ENCODE peak calls at places on chromosomes 4 and X, in eight cellular contexts. O is heart left ventricle, W is lower leg skin, S is IMR-90, C is suprapubic skin, Y is stomach, N is upper lobe of left lung, V is NB4. E is an unnamed sample.

GRCh38 chrX:116198810-116199209 is 28.3 kb downstream of the AGTR2 start:
- DNase-seq in W (no peak), V (peak), O (no peak), N (no peak), C (no peak), S (no peak), Y (no peak), E (no peak)

GRCh38 chrX:126770179-126770578 is 49.4 kb upstream of the PRR32 start:
- DNase-seq in S (no peak), Y (no peak), V (peak), O (no peak), C (no peak), W (no peak), N (no peak), E (no peak)

GRCh38 chrX:1163231-1163630 is 49.2 kb downstream of the CRLF2 start:
- DNase-seq in O (no peak), Y (no peak), C (peak), N (no peak), W (peak), S (no peak), V (no peak), E (peak)

GRCh38 chr4:158782539-158783360 is 13.9 kb downstream of the FNIP2 start:
- DNase-seq in Y (no peak), O (no peak), S (peak), V (no peak), C (no peak), N (no peak), W (no peak), E (no peak)

GRCh38 chrX:132480581-132481203 is 8.1 kb downstream of the MBNL3 start:
- DNase-seq in S (peak), O (peak), W (peak), N (no peak), Y (peak), V (peak), C (no peak), E (peak)

GRCh38 chrX:40085086-40085551 is 12.6 kb downstream of the BCOR start:
- DNase-seq in V (no peak), N (no peak), S (peak), W (no peak), O (no peak), C (no peak), Y (no peak), E (no peak)

GRCh38 chr4:129218355-129218754 is 122.4 kb downstream of the C4orf33 start:
- DNase-seq in O (peak), W (no peak), N (no peak), S (no peak), C (no peak), V (no peak), Y (no peak), E (no peak)

GRCh38 chrX:8783100-8784098 is 17.8 kb downstream of the FAM9A start:
- DNase-seq in O (no peak), W (no peak), C (no peak), V (peak), S (peak), Y (no peak), N (peak), E (peak)

GRCh38 chr4:155339588-155339987 is 37.2 kb downstream of the MAP9 start:
- DNase-seq in Y (no peak), N (no peak), W (no peak), S (no peak), C (no peak), V (no peak), O (no peak), E (no peak)

GRCh38 chr4:3783691-3784306 is 17.6 kb downstream of the ADRA2C start:
- DNase-seq in V (no peak), N (no peak), S (no peak), C (no peak), Y (no peak), W (no peak), O (no peak), E (no peak)

GRCh38 chr4:180557348-180557747 is 1685.9 kb upstream of the TENM3 start:
- DNase-seq in V (peak), O (no peak), N (no peak), C (no peak), W (no peak), S (no peak), Y (no peak), E (no peak)

GRCh38 chr4:71231073-71231752 is 107.6 kb upstream of the SLC4A4 start:
- DNase-seq in W (peak), V (no peak), O (peak), C (peak), S (peak), N (peak), Y (peak), E (no peak)

GRCh38 chr4:40923326-40924095 is 173.8 kb downstream of the NSUN7 start:
- DNase-seq in O (no peak), W (no peak), V (no peak), S (no peak), C (no peak), Y (no peak), N (no peak), E (no peak)

GRCh38 chr4:105145913-105146285 is 777 bp upstream of the TET2 start:
- DNase-seq in Y (no peak), W (peak), S (no peak), O (no peak), V (no peak), N (peak), C (peak), E (peak)

GRCh38 chr4:39544580-39545315 is 17.5 kb upstream of the UGDH start:
- DNase-seq in W (no peak), C (no peak), N (no peak), O (no peak), V (no peak), Y (no peak), S (peak), E (no peak)

GRCh38 chrX:108199691-108200090 is 108.1 kb downstream of the ATG4A start:
- DNase-seq in N (no peak), S (peak), V (peak), Y (no peak), W (no peak), C (no peak), O (no peak), E (no peak)

GRCh38 chrX:109797311-109797975 is 64.4 kb upstream of the ACSL4 start:
- DNase-seq in O (no peak), S (no peak), V (no peak), Y (no peak), C (no peak), W (no peak), N (no peak), E (no peak)

GRCh38 chr4:14520171-14520570 is 482.1 kb upstream of the CPEB2 start:
- DNase-seq in V (no peak), C (no peak), O (no peak), Y (no peak), N (no peak), S (no peak), W (no peak), E (no peak)

GRCh38 chr4:124423160-124423559 is 289.4 kb downstream of the ANKRD50 start:
- DNase-seq in V (no peak), W (no peak), Y (no peak), S (peak), N (no peak), C (no peak), O (no peak), E (no peak)

GRCh38 chrX:69603566-69604194 is 12.2 kb upstream of the EDA start:
- DNase-seq in S (no peak), V (no peak), Y (no peak), C (no peak), W (no peak), O (no peak), N (no peak), E (no peak)

GRCh38 chr4:56906534-56906933 is 1.2 kb upstream of the REST start:
- DNase-seq in W (no peak), S (no peak), O (no peak), V (peak), C (no peak), N (no peak), Y (no peak), E (no peak)

GRCh38 chrX:2894885-2895292 is 34.2 kb downstream of the ARSD start:
- DNase-seq in Y (peak), V (peak), S (peak), O (no peak), N (no peak), C (no peak), W (peak), E (no peak)

DNA sequence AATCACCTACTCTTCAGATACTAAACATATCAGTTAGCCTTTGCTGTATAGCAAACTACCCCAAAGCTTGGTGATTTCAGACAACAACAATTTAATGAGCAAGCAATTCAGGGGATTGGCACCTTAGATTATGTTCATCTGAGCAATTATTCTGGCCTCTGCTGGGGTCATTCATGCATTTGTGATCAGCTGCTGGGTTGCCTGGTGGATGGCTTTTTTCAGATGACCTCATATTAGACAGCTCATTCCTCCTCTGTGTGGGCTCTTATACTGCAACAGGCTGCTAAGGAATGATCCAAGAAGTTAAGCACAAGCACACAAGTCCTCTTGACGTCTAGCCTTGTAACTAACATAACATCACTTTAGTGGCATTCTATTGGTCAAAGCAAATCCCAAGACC is 153.0 kb upstream of the PPP1R2C start:
- DNase-seq in Y (no peak), N (no peak), S (no peak), C (no peak), W (no peak), O (no peak), V (no peak), E (no peak)
- TF ChIP-seq CTCF in Y (no peak), N (no peak), S (no peak), C (no peak), W (no peak), O (no peak), V (no peak), E (no peak)

GRCh38 chr4:77073981-77074865 is 1.6 kb downstream of the CCNI start:
- DNase-seq in N (no peak), V (peak), Y (no peak), O (no peak), S (no peak), W (no peak), C (no peak), E (no peak)

GRCh38 chr4:77076889-77077635 is 1.3 kb upstream of the CCNI start:
- DNase-seq in C (no peak), N (no peak), O (no peak), S (no peak), V (peak), Y (no peak), W (no peak), E (no peak)

GRCh38 chr4:77073106-77073858 is 2.5 kb downstream of the CCNI start:
- DNase-seq in C (no peak), O (no peak), V (peak), Y (no peak), N (no peak), W (no peak), S (peak), E (no peak)

GRCh38 chr4:77075869-77076801 is at the start of gene CCNI:
- DNase-seq in Y (peak), W (peak), V (peak), O (peak), N (peak), S (peak), C (peak), E (peak)

GRCh38 chr4:77074961-77075855 is 581 bp downstream of the CCNI start:
- DNase-seq in V (peak), C (peak), S (peak), W (peak), Y (peak), O (peak), N (peak), E (peak)
- TF ChIP-seq POLR2A in V (no peak), C (peak), S (peak), W (no peak), Y (no peak), O (no peak), N (peak), E (peak)

GRCh38 chr4:42398448-42399355 is 1.4 kb downstream of the SHISA3 start:
- DNase-seq in C (no peak), N (no peak), O (no peak), Y (no peak), W (no peak), V (no peak), S (no peak), E (no peak)
- TF ChIP-seq CTCF in C (no peak), N (no peak), O (no peak), Y (no peak), W (no peak), V (no peak), S (no peak), E (no peak)

GRCh38 chrX:71618787-71619186 is 476 bp upstream of the CXCR3 start:
- DNase-seq in W (no peak), S (no peak), N (no peak), O (no peak), C (no peak), V (no peak), Y (no peak), E (no peak)
- TF ChIP-seq POLR2A in W (no peak), S (no peak), N (no peak), O (no peak), C (no peak), V (no peak), Y (no peak), E (no peak)

DNA sequence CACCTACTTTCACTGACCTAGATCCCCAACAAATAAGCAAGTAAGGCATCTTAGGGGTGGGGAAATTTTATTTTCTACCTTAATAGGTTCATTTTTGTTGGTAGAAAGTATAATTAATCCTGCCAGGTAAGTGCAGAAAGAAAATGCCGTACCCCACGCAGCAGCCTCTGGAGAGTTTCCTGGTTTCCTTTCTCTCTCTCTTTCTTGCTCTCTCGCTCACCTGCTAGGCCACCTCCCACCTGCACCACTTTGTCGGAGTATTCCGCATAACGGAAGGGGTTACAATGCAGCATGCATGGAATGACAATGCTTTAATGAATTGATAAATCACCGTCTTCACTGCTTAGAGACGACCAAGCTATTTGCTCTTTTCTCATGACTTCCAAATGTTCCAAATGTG is 101.0 kb downstream of the SCD5 start:
- DNase-seq in S (no peak), C (no peak), W (no peak), N (no peak), V (no peak), O (no peak), Y (no peak), E (no peak)
- TF ChIP-seq CTCF in S (no peak), C (no peak), W (no peak), N (no peak), V (no peak), O (no peak), Y (no peak), E (no peak)

GRCh38 chrX:53433651-53434639 is at the start of gene HSD17B10:
- DNase-seq in V (peak), S (peak), C (peak), W (peak), N (peak), Y (peak), O (peak), E (peak)
- TF ChIP-seq POLR2A in V (peak), S (peak), C (no peak), W (no peak), N (peak), Y (no peak), O (no peak), E (no peak)

GRCh38 chr4:77432702-77433101 is 172.9 kb upstream of the CXCL13 start:
- DNase-seq in C (no peak), W (no peak), V (peak), S (no peak), Y (no peak), O (no peak), N (no peak), E (no peak)
- TF ChIP-seq CTCF in C (no peak), W (no peak), V (peak), S (no peak), Y (no peak), O (no peak), N (no peak), E (no peak)

GRCh38 chr4:98994474-98995182 is 893 bp upstream of the METAP1 start:
- DNase-seq in Y (no peak), N (no peak), S (peak), V (no peak), W (no peak), C (no peak), O (no peak), E (no peak)
- TF ChIP-seq POLR2A in Y (no peak), N (no peak), S (no peak), V (no peak), W (no peak), C (no peak), O (no peak), E (no peak)

DNA sequence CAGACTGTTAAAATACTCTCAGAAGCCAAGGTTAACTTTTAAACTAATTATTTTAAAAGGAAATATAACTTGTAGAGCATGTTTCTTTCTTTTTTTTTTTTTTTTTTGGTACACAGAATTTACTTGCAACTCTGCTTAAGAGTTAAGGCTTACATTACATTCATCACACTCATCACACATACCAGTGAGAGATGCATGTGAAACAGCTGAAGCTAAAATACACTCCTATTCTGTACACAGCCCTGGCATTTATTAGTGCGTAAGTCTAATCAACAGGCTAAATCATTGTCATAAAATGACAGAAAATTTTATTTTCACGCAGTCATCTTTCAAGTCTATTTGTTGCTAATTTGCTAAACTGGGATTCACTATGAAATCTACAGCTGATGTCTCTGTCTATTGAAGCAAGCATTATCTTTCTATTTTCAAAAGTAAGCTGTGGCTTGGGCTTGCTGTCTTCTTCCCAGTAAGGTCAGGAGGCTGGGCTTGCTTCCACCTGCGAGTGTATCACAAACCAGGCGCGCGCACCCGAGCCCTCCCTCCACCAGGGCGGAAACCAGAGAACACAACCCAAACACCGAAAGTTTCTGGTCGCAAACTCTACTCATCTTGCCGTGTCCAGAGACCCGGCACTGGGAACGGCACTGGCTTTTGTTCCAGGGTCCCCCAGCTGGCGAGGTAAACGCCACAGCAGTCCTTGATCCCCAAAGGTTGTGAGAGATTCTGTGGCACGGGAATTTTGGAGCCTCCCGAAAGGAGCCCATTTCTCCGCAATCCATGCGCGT is 3.9 kb downstream of the MAML3 start:
- DNase-seq in S (peak), N (peak), O (peak), V (peak), C (peak), W (peak), Y (peak), E (peak)
- TF ChIP-seq CTCF in S (no peak), N (peak), O (peak), V (no peak), C (no peak), W (no peak), Y (no peak), E (no peak)

GRCh38 chr4:152535903-152536544 is at the start of gene FBXW7:
- DNase-seq in C (peak), V (peak), S (peak), W (peak), O (peak), N (peak), Y (peak), E (peak)
- TF ChIP-seq POLR2A in C (peak), V (peak), S (peak), W (no peak), O (no peak), N (peak), Y (peak), E (peak)

E was measured in spleen.